ENCODE peak calls at places on chromosomes 13 and 19, in nine cellular contexts. L, S, N, R, I, D, P, U and Q are unnamed samples.

GRCh38 chr19:3606174-3606689 is 443 bp downstream of the TBXA2R start:
- DNase-seq in L (peak), S (no peak), N (peak), R (peak), I (peak), D (no peak), P (no peak), U (no peak), Q (no peak)

GRCh38 chr19:18672044-18672451 is 11.4 kb upstream of the CRTC1 start:
- DNase-seq in L (no peak), S (no peak), N (no peak), R (no peak), I (no peak), D (no peak), P (no peak), U (no peak), Q (no peak)

GRCh38 chr19:1408300-1409203 is 1.2 kb downstream of the DAZAP1 start:
- DNase-seq in L (no peak), S (no peak), N (peak), R (peak), I (peak), D (no peak), P (peak), U (no peak), Q (peak)

GRCh38 chr13:48600374-48601364 is 53.1 kb upstream of the CYSLTR2 start:
- DNase-seq in L (no peak), S (no peak), N (no peak), R (no peak), I (no peak), D (no peak), P (no peak), U (peak), Q (peak)

GRCh38 chr13:33859691-33860303 is 41.8 kb downstream of the RFC3 start:
- DNase-seq in L (no peak), S (no peak), N (no peak), R (no peak), I (no peak), D (no peak), P (no peak), U (no peak), Q (no peak)

GRCh38 chr19:49331616-49332055 is 3.6 kb upstream of the CD37 start:
- DNase-seq in L (peak), S (no peak), N (peak), R (peak), I (peak), D (peak), P (peak), U (peak), Q (peak)

GRCh38 chr19:17775245-17775927 is 19.6 kb upstream of the B3GNT3 start:
- DNase-seq in L (no peak), S (no peak), N (peak), R (peak), I (peak), D (no peak), P (peak), U (peak), Q (peak)

GRCh38 chr13:40476175-40476958 is 190.1 kb downstream of the FOXO1 start:
- DNase-seq in L (no peak), S (no peak), N (no peak), R (no peak), I (no peak), D (no peak), P (no peak), U (peak), Q (peak)

GRCh38 chr13:93689333-93689732 is 462.7 kb downstream of the GPC6 start:
- DNase-seq in L (no peak), S (no peak), N (no peak), R (no peak), I (no peak), D (no peak), P (no peak), U (no peak), Q (no peak)

GRCh38 chr13:114100446-114101320 is 31.7 kb downstream of the RASA3 start:
- DNase-seq in L (no peak), S (no peak), N (peak), R (no peak), I (peak), D (no peak), P (no peak), U (no peak), Q (no peak)

GRCh38 chr13:107942030-107942617 is 273.2 kb downstream of the LIG4 start:
- DNase-seq in L (no peak), S (no peak), N (no peak), R (peak), I (no peak), D (no peak), P (no peak), U (no peak), Q (no peak)

GRCh38 chr19:34082289-34083077 is 89.8 kb upstream of the LSM14A start:
- DNase-seq in L (no peak), S (peak), N (peak), R (no peak), I (no peak), D (no peak), P (no peak), U (no peak), Q (no peak)

GRCh38 chr13:109196896-109197295 is 567.5 kb downstream of the MYO16 start:
- DNase-seq in L (peak), S (no peak), N (peak), R (peak), I (no peak), D (peak), P (peak), U (peak), Q (no peak)

GRCh38 chr13:96089749-96090239 is at the start of gene HS6ST3:
- DNase-seq in L (peak), S (peak), N (peak), R (peak), I (peak), D (peak), P (peak), U (no peak), Q (peak)

GRCh38 chr13:48708764-48709163 is 55.0 kb downstream of the CYSLTR2 start:
- DNase-seq in L (no peak), S (no peak), N (no peak), R (no peak), I (no peak), D (no peak), P (no peak), U (no peak), Q (no peak)

GRCh38 chr13:32731576-32731975 is 145.3 kb downstream of the PDS5B start:
- DNase-seq in L (no peak), S (no peak), N (no peak), R (no peak), I (no peak), D (no peak), P (no peak), U (no peak), Q (peak)

GRCh38 chr19:4676955-4677731 is 7.0 kb upstream of the MYDGF start:
- DNase-seq in L (peak), S (peak), N (peak), R (peak), I (peak), D (no peak), P (peak), U (peak), Q (peak)

GRCh38 chr19:13986348-13986904 is 19.7 kb downstream of the RFX1 start:
- DNase-seq in L (no peak), S (peak), N (peak), R (no peak), I (peak), D (no peak), P (peak), U (no peak), Q (peak)

GRCh38 chr19:13987101-13987890 is 18.8 kb downstream of the RFX1 start:
- DNase-seq in L (no peak), S (no peak), N (no peak), R (no peak), I (peak), D (no peak), P (peak), U (no peak), Q (peak)

GRCh38 chr19:13984186-13984585 is 21.9 kb downstream of the RFX1 start:
- DNase-seq in L (no peak), S (no peak), N (no peak), R (no peak), I (peak), D (no peak), P (no peak), U (no peak), Q (no peak)

GRCh38 chr19:13984875-13985741 is 21.0 kb downstream of the RFX1 start:
- DNase-seq in L (no peak), S (no peak), N (no peak), R (no peak), I (no peak), D (no peak), P (no peak), U (peak), Q (no peak)

GRCh38 chr19:13985771-13986347 is 20.3 kb downstream of the RFX1 start:
- DNase-seq in L (no peak), S (no peak), N (peak), R (no peak), I (no peak), D (no peak), P (no peak), U (no peak), Q (no peak)
- TF ChIP-seq MAX in L (no peak), S (no peak), N (no peak), R (no peak), I (no peak), D (no peak), P (no peak), U (no peak), Q (no peak)

DNA sequence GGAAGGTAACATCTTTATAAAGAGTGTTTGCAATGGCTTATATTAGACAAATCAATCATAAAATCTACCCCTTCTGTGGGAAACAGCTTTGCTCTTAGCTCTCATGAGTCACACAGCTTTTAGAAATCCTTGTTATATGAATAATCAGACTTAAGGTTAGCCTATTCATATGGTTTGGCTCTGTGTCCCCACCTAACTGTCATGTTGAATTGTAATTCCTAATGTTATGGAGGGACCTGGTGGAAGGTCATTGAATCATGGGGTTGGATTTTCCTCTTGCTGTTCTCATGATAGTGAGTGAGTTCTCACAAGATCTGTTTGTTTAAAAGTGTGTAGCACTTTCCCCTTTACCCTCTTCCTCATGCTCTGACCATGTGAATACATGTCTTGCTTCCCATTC is 704.2 kb upstream of the KLHL1 start:
- DNase-seq in L (no peak), S (no peak), N (no peak), R (no peak), I (no peak), D (no peak), P (no peak), U (no peak), Q (peak)
- TF ChIP-seq MAX in L (no peak), S (no peak), N (no peak), R (no peak), I (no peak), D (no peak), P (no peak), U (no peak), Q (no peak)

DNA sequence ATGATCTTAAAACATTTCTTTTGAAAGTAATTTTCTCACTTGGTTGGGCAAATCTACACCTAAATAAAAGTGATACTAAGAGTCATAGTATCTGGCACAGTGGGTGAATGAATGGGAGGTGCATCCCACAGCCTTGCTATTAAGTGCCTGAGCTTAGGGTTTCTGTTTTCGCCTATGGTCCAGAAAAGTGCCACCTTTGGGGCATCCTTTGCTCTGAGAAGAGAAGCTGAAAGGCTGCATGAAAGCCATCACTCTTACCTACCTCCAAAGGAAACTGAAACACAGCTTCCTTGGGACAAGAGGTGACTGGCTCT is 55.6 kb upstream of the AKAP11 start:
- DNase-seq in L (no peak), S (no peak), N (no peak), R (no peak), I (no peak), D (no peak), P (no peak), U (no peak), Q (no peak)
- TF ChIP-seq MAX in L (no peak), S (no peak), N (no peak), R (no peak), I (no peak), D (no peak), P (no peak), U (no peak), Q (no peak)

GRCh38 chr19:7607874-7608560 is 12.4 kb downstream of the CAMSAP3 start:
- DNase-seq in L (no peak), S (no peak), N (no peak), R (no peak), I (no peak), D (no peak), P (no peak), U (no peak), Q (no peak)

GRCh38 chr19:7603919-7604318 is 8.3 kb downstream of the CAMSAP3 start:
- DNase-seq in L (no peak), S (no peak), N (no peak), R (no peak), I (no peak), D (no peak), P (peak), U (no peak), Q (no peak)

GRCh38 chr19:7607212-7607873 is 11.7 kb downstream of the CAMSAP3 start:
- DNase-seq in L (no peak), S (no peak), N (no peak), R (no peak), I (no peak), D (no peak), P (no peak), U (no peak), Q (no peak)

GRCh38 chr19:7606289-7606688 is 10.6 kb downstream of the CAMSAP3 start:
- DNase-seq in L (no peak), S (no peak), N (no peak), R (no peak), I (no peak), D (no peak), P (no peak), U (no peak), Q (no peak)

DNA sequence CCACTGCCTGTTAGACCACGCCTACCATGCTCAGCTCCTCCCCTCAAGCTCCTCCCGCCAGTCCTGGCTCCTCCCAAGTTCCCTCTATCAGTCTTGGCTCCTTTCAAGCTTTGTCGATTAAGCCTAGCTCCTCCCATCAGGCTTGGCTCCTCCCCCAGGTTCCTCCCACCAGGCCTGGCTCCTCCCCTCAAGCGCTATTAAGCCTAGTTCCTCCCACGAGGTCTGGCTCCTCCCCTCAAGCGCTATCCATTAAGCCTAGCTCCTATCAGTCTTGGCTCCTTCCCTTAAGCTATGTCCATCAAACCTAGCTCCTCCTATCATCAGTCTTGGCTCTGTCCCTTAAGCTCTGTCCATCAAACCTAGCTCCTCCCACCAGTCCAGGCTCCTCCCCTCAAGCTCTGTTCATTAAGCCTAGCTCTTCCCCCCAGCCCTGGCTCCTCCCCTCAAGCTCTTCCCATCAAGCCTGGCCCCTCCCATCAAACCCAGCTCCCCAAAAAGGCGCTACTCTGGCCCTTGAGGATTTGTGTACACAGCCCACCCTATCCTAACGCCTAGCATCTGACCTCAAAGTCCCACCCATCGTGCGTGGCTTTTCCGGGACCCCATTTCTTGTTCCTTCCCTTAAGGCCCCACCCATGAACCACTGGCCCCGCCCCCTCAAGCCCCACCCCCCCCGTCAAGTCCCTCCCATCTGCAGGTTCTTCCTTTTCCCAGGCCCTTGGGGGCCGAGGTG is 10.0 kb downstream of the CAMSAP3 start:
- DNase-seq in L (peak), S (peak), N (peak), R (peak), I (peak), D (no peak), P (peak), U (peak), Q (peak)
- TF ChIP-seq MAX in L (no peak), S (no peak), N (no peak), R (no peak), I (no peak), D (no peak), P (no peak), U (no peak), Q (no peak)

GRCh38 chr13:99312493-99312883 is 5.3 kb upstream of the GPR183 start:
- DNase-seq in L (no peak), S (no peak), N (no peak), R (no peak), I (peak), D (no peak), P (peak), U (no peak), Q (no peak)
- TF ChIP-seq MAX in L (no peak), S (no peak), N (no peak), R (no peak), I (no peak), D (no peak), P (peak), U (no peak), Q (no peak)

DNA sequence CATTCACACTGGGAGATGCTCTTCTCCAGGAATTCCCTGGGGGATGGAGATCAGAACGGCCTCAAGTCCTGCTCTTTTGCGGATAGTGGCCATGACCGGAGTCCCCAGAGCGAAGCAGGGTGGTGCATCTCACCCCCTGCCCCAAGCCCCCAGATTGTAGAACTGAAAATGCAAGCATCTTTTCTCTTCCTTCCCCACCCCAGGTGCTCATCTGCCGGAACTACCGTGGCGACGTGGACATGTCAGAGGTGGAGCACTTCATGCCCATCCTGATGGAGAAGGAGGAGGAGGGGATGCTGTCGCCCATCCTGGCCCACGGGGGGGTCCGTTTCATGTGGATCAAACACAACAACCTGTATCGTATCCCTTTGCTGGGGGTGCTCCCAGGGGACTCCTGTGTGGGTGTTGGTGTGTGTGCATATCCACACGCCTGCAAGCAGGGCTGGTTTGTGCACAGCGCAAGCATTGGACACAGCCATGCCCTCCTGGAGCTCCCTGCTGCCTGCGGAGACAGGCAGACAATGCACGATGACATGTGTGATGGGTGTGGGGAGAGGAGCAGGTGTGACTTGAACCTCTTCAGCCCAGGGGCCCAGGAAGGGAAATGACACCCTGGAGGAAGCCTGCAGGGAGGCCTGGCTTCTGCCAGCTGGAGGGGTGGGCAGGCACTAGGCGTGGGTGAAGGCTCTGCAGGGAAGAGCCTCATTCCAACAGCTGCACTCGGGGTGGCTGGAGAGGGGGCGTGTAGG is 5.7 kb downstream of the AP1M1 start:
- DNase-seq in L (no peak), S (no peak), N (peak), R (no peak), I (no peak), D (no peak), P (no peak), U (no peak), Q (no peak)
- TF ChIP-seq MAX in L (no peak), S (no peak), N (no peak), R (no peak), I (no peak), D (no peak), P (no peak), U (no peak), Q (no peak)